ENCODE peak calls at places on chromosome X, in nine cellular contexts. One of them, this sample, is unnamed. For H3K9me3 and H3K36me3, the result is how much of the 10 kb centered on the place peaks cover.

GRCh38 chrX:99750721-99751120 is 659.4 kb downstream of the PCDH19 start:
- DNase-seq in transverse colon: no peak
- DNase-seq in heart left ventricle: no peak
- DNase-seq in OCI-LY7: no peak
- DNase-seq in Panc1: no peak
- DNase-seq in K562: no peak
- DNase-seq in aorta: no peak
- DNase-seq in mucosa of descending colon: no peak
- DNase-seq in CD8-positive, alpha-beta memory T cell: no peak
- DNase-seq in this sample: no peak

GRCh38 chrX:102768984-102769761 is 48.6 kb downstream of the GPRASP3 start:
- DNase-seq in transverse colon: peak
- DNase-seq in Panc1: peak
- DNase-seq in OCI-LY7: peak
- DNase-seq in K562: peak
- DNase-seq in heart left ventricle: peak
- DNase-seq in CD8-positive, alpha-beta memory T cell: peak
- DNase-seq in aorta: peak
- DNase-seq in mucosa of descending colon: peak
- DNase-seq in this sample: peak

GRCh38 chrX:115679460-115679859 is 118.5 kb downstream of the PLS3 start:
- DNase-seq in heart left ventricle: no peak
- DNase-seq in OCI-LY7: no peak
- DNase-seq in K562: peak
- DNase-seq in aorta: no peak
- DNase-seq in transverse colon: no peak
- DNase-seq in CD8-positive, alpha-beta memory T cell: no peak
- DNase-seq in Panc1: no peak
- DNase-seq in mucosa of descending colon: no peak
- DNase-seq in this sample: no peak

GRCh38 chrX:16712116-16712824 is at the start of gene CTPS2:
- DNase-seq in K562: peak
- DNase-seq in CD8-positive, alpha-beta memory T cell: peak
- DNase-seq in transverse colon: peak
- DNase-seq in heart left ventricle: peak
- DNase-seq in OCI-LY7: peak
- DNase-seq in Panc1: no peak
- DNase-seq in aorta: peak
- DNase-seq in mucosa of descending colon: peak
- DNase-seq in this sample: peak

GRCh38 chrX:40947276-40947675 is 138.0 kb upstream of the USP9X start:
- DNase-seq in transverse colon: no peak
- DNase-seq in aorta: no peak
- DNase-seq in CD8-positive, alpha-beta memory T cell: no peak
- DNase-seq in OCI-LY7: no peak
- DNase-seq in Panc1: no peak
- DNase-seq in K562: no peak
- DNase-seq in mucosa of descending colon: no peak
- DNase-seq in heart left ventricle: no peak
- DNase-seq in this sample: no peak

GRCh38 chrX:16711219-16712115 is 1.0 kb downstream of the CTPS2 start:
- DNase-seq in transverse colon: no peak
- DNase-seq in Panc1: no peak
- DNase-seq in CD8-positive, alpha-beta memory T cell: no peak
- DNase-seq in mucosa of descending colon: no peak
- DNase-seq in K562: peak
- DNase-seq in heart left ventricle: no peak
- DNase-seq in aorta: peak
- DNase-seq in OCI-LY7: peak
- DNase-seq in this sample: no peak

GRCh38 chrX:12567857-12568256 is 223.4 kb upstream of the PRPS2 start:
- DNase-seq in CD8-positive, alpha-beta memory T cell: no peak
- DNase-seq in Panc1: no peak
- DNase-seq in transverse colon: no peak
- DNase-seq in aorta: no peak
- DNase-seq in OCI-LY7: peak
- DNase-seq in K562: peak
- DNase-seq in heart left ventricle: no peak
- DNase-seq in mucosa of descending colon: no peak
- DNase-seq in this sample: no peak

GRCh38 chrX:25523574-25523973 is 507.8 kb upstream of the ARX start:
- DNase-seq in Panc1: no peak
- DNase-seq in transverse colon: no peak
- DNase-seq in mucosa of descending colon: no peak
- DNase-seq in K562: peak
- DNase-seq in aorta: no peak
- DNase-seq in OCI-LY7: peak
- DNase-seq in heart left ventricle: no peak
- DNase-seq in CD8-positive, alpha-beta memory T cell: no peak
- DNase-seq in this sample: peak

GRCh38 chrX:84907324-84907946 is 96.2 kb upstream of the APOOL start:
- DNase-seq in mucosa of descending colon: no peak
- DNase-seq in heart left ventricle: no peak
- DNase-seq in OCI-LY7: peak
- DNase-seq in Panc1: no peak
- DNase-seq in aorta: no peak
- DNase-seq in K562: peak
- DNase-seq in transverse colon: no peak
- DNase-seq in CD8-positive, alpha-beta memory T cell: no peak
- DNase-seq in this sample: peak

GRCh38 chrX:130716822-130717405 is 186.1 kb downstream of the ENOX2 start:
- DNase-seq in transverse colon: no peak
- DNase-seq in K562: no peak
- DNase-seq in OCI-LY7: no peak
- DNase-seq in CD8-positive, alpha-beta memory T cell: no peak
- DNase-seq in mucosa of descending colon: no peak
- DNase-seq in aorta: no peak
- DNase-seq in Panc1: no peak
- DNase-seq in heart left ventricle: no peak
- DNase-seq in this sample: no peak

GRCh38 chrX:43939187-43939926 is 33.8 kb downstream of the NDP start:
- DNase-seq in transverse colon: no peak
- DNase-seq in OCI-LY7: no peak
- DNase-seq in CD8-positive, alpha-beta memory T cell: no peak
- DNase-seq in K562: no peak
- DNase-seq in mucosa of descending colon: no peak
- DNase-seq in Panc1: no peak
- DNase-seq in heart left ventricle: no peak
- DNase-seq in aorta: no peak
- DNase-seq in this sample: no peak

GRCh38 chrX:110310000-110310790 is 7.7 kb downstream of the AMMECR1 start:
- DNase-seq in heart left ventricle: no peak
- DNase-seq in transverse colon: no peak
- DNase-seq in K562: no peak
- DNase-seq in OCI-LY7: no peak
- DNase-seq in CD8-positive, alpha-beta memory T cell: no peak
- DNase-seq in Panc1: no peak
- DNase-seq in mucosa of descending colon: no peak
- DNase-seq in aorta: no peak
- DNase-seq in this sample: no peak

GRCh38 chrX:133994576-133994975 is 9.2 kb upstream of the GPC3 start:
- DNase-seq in heart left ventricle: no peak
- DNase-seq in transverse colon: no peak
- DNase-seq in aorta: no peak
- DNase-seq in OCI-LY7: no peak
- DNase-seq in K562: no peak
- DNase-seq in CD8-positive, alpha-beta memory T cell: no peak
- DNase-seq in mucosa of descending colon: no peak
- DNase-seq in Panc1: no peak
- DNase-seq in this sample: peak

GRCh38 chrX:9678215-9678980 is 87.2 kb downstream of the GPR143 start:
- DNase-seq in aorta: no peak
- DNase-seq in OCI-LY7: no peak
- DNase-seq in Panc1: no peak
- DNase-seq in K562: no peak
- DNase-seq in CD8-positive, alpha-beta memory T cell: no peak
- DNase-seq in mucosa of descending colon: no peak
- DNase-seq in heart left ventricle: no peak
- DNase-seq in transverse colon: no peak
- DNase-seq in this sample: no peak

GRCh38 chrX:46710425-46710824 is 48.5 kb downstream of the SLC9A7 start:
- DNase-seq in mucosa of descending colon: no peak
- DNase-seq in Panc1: no peak
- DNase-seq in heart left ventricle: no peak
- DNase-seq in CD8-positive, alpha-beta memory T cell: no peak
- DNase-seq in K562: no peak
- DNase-seq in aorta: no peak
- DNase-seq in transverse colon: no peak
- DNase-seq in OCI-LY7: no peak
- DNase-seq in this sample: no peak

GRCh38 chrX:123215397-123216089 is 31.5 kb downstream of the GRIA3 start:
- DNase-seq in transverse colon: no peak
- DNase-seq in heart left ventricle: peak
- DNase-seq in mucosa of descending colon: no peak
- DNase-seq in aorta: no peak
- DNase-seq in CD8-positive, alpha-beta memory T cell: no peak
- DNase-seq in OCI-LY7: no peak
- DNase-seq in Panc1: no peak
- DNase-seq in K562: peak
- DNase-seq in this sample: no peak

GRCh38 chrX:3699841-3700381 is 13.5 kb downstream of the PRKX start:
- DNase-seq in OCI-LY7: peak
- DNase-seq in aorta: no peak
- DNase-seq in Panc1: no peak
- DNase-seq in CD8-positive, alpha-beta memory T cell: peak
- DNase-seq in heart left ventricle: no peak
- DNase-seq in K562: no peak
- DNase-seq in mucosa of descending colon: no peak
- DNase-seq in transverse colon: no peak
- DNase-seq in this sample: no peak
- H3K4me3 ChIP-seq in OCI-LY7: peak
- H3K4me3 ChIP-seq in aorta: peak
- H3K4me3 ChIP-seq in Panc1: no peak
- H3K4me3 ChIP-seq in CD8-positive, alpha-beta memory T cell: peak
- H3K4me3 ChIP-seq in heart left ventricle: peak
- H3K4me3 ChIP-seq in K562: no peak
- H3K4me3 ChIP-seq in mucosa of descending colon: no peak
- H3K4me3 ChIP-seq in transverse colon: no peak
- H3K4me3 ChIP-seq in this sample: no peak

GRCh38 chrX:156001667-156002021 is 4.1 kb downstream of the IL9R start:
- DNase-seq in OCI-LY7: no peak
- DNase-seq in K562: peak
- DNase-seq in mucosa of descending colon: no peak
- DNase-seq in heart left ventricle: no peak
- DNase-seq in transverse colon: no peak
- DNase-seq in Panc1: no peak
- DNase-seq in aorta: no peak
- DNase-seq in CD8-positive, alpha-beta memory T cell: no peak
- DNase-seq in this sample: no peak
- H3K9me3 ChIP-seq in OCI-LY7: under half
- H3K9me3 ChIP-seq in K562: under half
- H3K9me3 ChIP-seq in mucosa of descending colon: under half
- H3K9me3 ChIP-seq in heart left ventricle: under half
- H3K9me3 ChIP-seq in transverse colon: under half
- H3K9me3 ChIP-seq in Panc1: under half
- H3K9me3 ChIP-seq in aorta: under half
- H3K9me3 ChIP-seq in CD8-positive, alpha-beta memory T cell: under half
- H3K9me3 ChIP-seq in this sample: under half

DNA sequence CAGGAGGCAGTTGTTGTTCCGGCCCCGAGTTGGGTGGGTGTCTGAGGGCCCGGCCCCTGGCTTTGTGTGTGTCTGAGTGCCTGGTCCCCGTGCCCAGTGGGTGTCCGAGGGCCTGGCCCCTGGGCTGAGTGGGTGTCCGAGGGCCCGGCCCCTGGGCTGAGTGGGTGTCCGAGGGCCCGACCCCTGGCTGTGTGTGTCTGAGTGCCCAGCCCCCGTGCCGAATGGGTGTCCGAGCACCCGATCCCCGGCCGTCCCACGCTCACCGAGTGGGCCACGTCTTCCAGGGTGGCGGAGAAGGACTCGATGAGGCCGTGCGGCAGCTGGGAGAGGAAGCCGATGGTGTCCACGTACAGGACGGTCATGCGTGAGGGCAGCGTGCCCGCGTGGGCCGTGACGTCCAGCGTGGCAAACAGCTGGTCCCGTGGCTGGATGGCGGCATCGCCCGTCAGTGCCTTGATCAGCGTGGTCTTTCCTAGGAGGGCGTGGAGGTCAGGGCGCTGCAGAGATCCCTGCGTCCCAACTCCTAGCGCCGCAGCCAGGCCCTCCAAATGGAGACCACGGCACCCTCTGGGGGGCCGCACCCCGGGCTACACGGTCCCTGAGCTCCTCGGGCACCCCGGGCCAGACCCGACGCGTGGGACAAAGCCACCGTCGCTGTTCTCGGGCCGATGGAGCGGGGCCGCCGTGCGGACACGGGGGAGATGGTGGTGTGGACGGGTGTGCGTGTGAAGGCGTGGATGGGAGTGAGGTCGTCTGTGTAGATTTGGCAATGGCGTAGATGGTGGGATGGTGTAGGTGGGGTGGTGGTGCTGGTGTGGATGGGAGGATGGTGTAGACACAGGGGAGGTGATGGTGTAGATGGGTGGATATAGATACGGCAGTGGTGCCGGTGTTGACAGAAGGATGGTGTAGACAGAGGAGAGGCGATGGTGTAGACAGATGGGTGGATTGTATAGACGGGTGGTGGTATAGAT is 7.2 kb downstream of the GTPBP6 start:
- DNase-seq in transverse colon: no peak
- DNase-seq in K562: no peak
- DNase-seq in OCI-LY7: no peak
- DNase-seq in heart left ventricle: peak
- DNase-seq in mucosa of descending colon: peak
- DNase-seq in Panc1: no peak
- DNase-seq in CD8-positive, alpha-beta memory T cell: no peak
- DNase-seq in aorta: peak
- DNase-seq in this sample: no peak
- H3K36me3 ChIP-seq in transverse colon: under half
- H3K36me3 ChIP-seq in K562: half or more
- H3K36me3 ChIP-seq in OCI-LY7: half or more
- H3K36me3 ChIP-seq in heart left ventricle: half or more
- H3K36me3 ChIP-seq in mucosa of descending colon: under half
- H3K36me3 ChIP-seq in Panc1: under half
- H3K36me3 ChIP-seq in CD8-positive, alpha-beta memory T cell: under half
- H3K36me3 ChIP-seq in aorta: under half
- H3K36me3 ChIP-seq in this sample: under half

GRCh38 chrX:20135956-20136355 is 5.7 kb downstream of the EIF1AX start:
- DNase-seq in aorta: no peak
- DNase-seq in Panc1: no peak
- DNase-seq in OCI-LY7: no peak
- DNase-seq in K562: no peak
- DNase-seq in transverse colon: no peak
- DNase-seq in CD8-positive, alpha-beta memory T cell: no peak
- DNase-seq in mucosa of descending colon: no peak
- DNase-seq in heart left ventricle: no peak
- DNase-seq in this sample: no peak
- H3K4me3 ChIP-seq in aorta: no peak
- H3K4me3 ChIP-seq in Panc1: no peak
- H3K4me3 ChIP-seq in OCI-LY7: no peak
- H3K4me3 ChIP-seq in K562: no peak
- H3K4me3 ChIP-seq in transverse colon: no peak
- H3K4me3 ChIP-seq in CD8-positive, alpha-beta memory T cell: no peak
- H3K4me3 ChIP-seq in mucosa of descending colon: no peak
- H3K4me3 ChIP-seq in heart left ventricle: no peak
- H3K4me3 ChIP-seq in this sample: no peak

GRCh38 chrX:55648434-55648833 is 25.2 kb downstream of the FOXR2 start:
- DNase-seq in CD8-positive, alpha-beta memory T cell: no peak
- DNase-seq in OCI-LY7: no peak
- DNase-seq in transverse colon: no peak
- DNase-seq in Panc1: no peak
- DNase-seq in mucosa of descending colon: no peak
- DNase-seq in aorta: no peak
- DNase-seq in K562: no peak
- DNase-seq in heart left ventricle: no peak
- DNase-seq in this sample: no peak
- H3K9me3 ChIP-seq in CD8-positive, alpha-beta memory T cell: under half
- H3K9me3 ChIP-seq in OCI-LY7: under half
- H3K9me3 ChIP-seq in transverse colon: under half
- H3K9me3 ChIP-seq in Panc1: under half
- H3K9me3 ChIP-seq in mucosa of descending colon: under half
- H3K9me3 ChIP-seq in aorta: under half
- H3K9me3 ChIP-seq in K562: under half
- H3K9me3 ChIP-seq in heart left ventricle: under half
- H3K9me3 ChIP-seq in this sample: under half

GRCh38 chrX:48897621-48898306 is at the start of the genes PQBP1 and TIMM17B:
- DNase-seq in K562: peak
- DNase-seq in heart left ventricle: peak
- DNase-seq in mucosa of descending colon: peak
- DNase-seq in OCI-LY7: peak
- DNase-seq in CD8-positive, alpha-beta memory T cell: peak
- DNase-seq in aorta: peak
- DNase-seq in transverse colon: peak
- DNase-seq in Panc1: peak
- DNase-seq in this sample: peak
- H3K36me3 ChIP-seq in K562: half or more
- H3K36me3 ChIP-seq in heart left ventricle: under half
- H3K36me3 ChIP-seq in mucosa of descending colon: under half
- H3K36me3 ChIP-seq in OCI-LY7: under half
- H3K36me3 ChIP-seq in CD8-positive, alpha-beta memory T cell: under half
- H3K36me3 ChIP-seq in aorta: under half
- H3K36me3 ChIP-seq in transverse colon: under half
- H3K36me3 ChIP-seq in Panc1: under half
- H3K36me3 ChIP-seq in this sample: under half

This sample was measured in Caco-2.